ENCODE peak calls at places on chromosome 19, in five cellular contexts. P, I, T, O and Y are unnamed samples.

GRCh38 chr19:29233591-29233990 is 20.6 kb upstream of the UQCRFS1 start:
- DNase-seq in O (no peak), P (no peak), I (no peak), T (no peak), Y (no peak)

GRCh38 chr19:47032171-47032811 is 12.7 kb downstream of the NPAS1 start:
- DNase-seq in I (peak; percentile 54), O (no peak), T (no peak), P (peak; percentile 67), Y (no peak)

GRCh38 chr19:40717880-40718773 is 1.2 kb downstream of the ITPKC start:
- DNase-seq in O (no peak), I (peak; percentile 46), T (peak; percentile 18), P (peak; percentile 51), Y (peak; percentile 15)

GRCh38 chr19:32901504-32902161 is 32.1 kb upstream of the SLC7A9 start:
- DNase-seq in P (no peak), T (no peak), O (no peak), I (no peak), Y (no peak)

GRCh38 chr19:42254083-42254849 is 662 bp downstream of the ERF start:
- DNase-seq in O (no peak), P (peak; percentile 92), T (peak; percentile 76), I (peak; percentile 68), Y (peak; percentile 32)

GRCh38 chr19:32351807-32352630 is 6.6 kb downstream of the ZNF507 start:
- DNase-seq in P (no peak), O (no peak), I (no peak), T (no peak), Y (peak; percentile 69)

GRCh38 chr19:5588441-5588840 is 20.7 kb upstream of the TINCR start:
- DNase-seq in T (no peak), I (no peak), O (no peak), P (no peak), Y (no peak)

GRCh38 chr19:44566984-44567383 is 37.5 kb upstream of the CEACAM20 start:
- DNase-seq in O (no peak), I (no peak), P (no peak), T (no peak), Y (no peak)

GRCh38 chr19:33684550-33685303 is 63.0 kb downstream of the CHST8 start:
- DNase-seq in I (no peak), T (no peak), P (no peak), O (no peak), Y (no peak)

GRCh38 chr19:3770136-3771032 is 1.6 kb downstream of the RAX2 start:
- DNase-seq in I (no peak), P (no peak), T (no peak), O (no peak), Y (no peak)

GRCh38 chr19:31518626-31519025 is 169.4 kb upstream of the TSHZ3 start:
- DNase-seq in I (no peak), O (no peak), P (no peak), T (no peak), Y (no peak)

GRCh38 chr19:30340724-30341595 is 31.2 kb upstream of the ZNF536 start:
- DNase-seq in I (no peak), T (no peak), P (no peak), O (no peak), Y (no peak)

GRCh38 chr19:41960973-41961372 is 1.9 kb upstream of the RABAC1 start:
- DNase-seq in P (no peak), I (no peak), T (no peak), O (no peak), Y (no peak)

GRCh38 chr19:4970558-4971423 is 1.9 kb downstream of the KDM4B start:
- DNase-seq in I (peak; percentile 56), P (no peak), T (peak; percentile 37), O (no peak), Y (no peak)

GRCh38 chr19:57566396-57567256 is 7.0 kb upstream of the ZNF550 start:
- DNase-seq in T (no peak), I (no peak), O (no peak), P (peak; percentile 60), Y (peak; percentile 38)

GRCh38 chr19:29248332-29248844 is 35.4 kb upstream of the UQCRFS1 start:
- DNase-seq in O (no peak), I (no peak), T (no peak), P (no peak), Y (no peak)

GRCh38 chr19:21482863-21483276 is 22.5 kb upstream of the ZNF429 start:
- DNase-seq in I (peak; percentile 30), P (peak; percentile 12), T (peak; percentile 6), O (no peak), Y (no peak)

GRCh38 chr19:41350735-41351338 is 2.9 kb downstream of the TGFB1 start:
- DNase-seq in I (peak; percentile 67), P (no peak), T (no peak), O (no peak), Y (peak; percentile 21)

GRCh38 chr19:46924874-46925547 is 64.2 kb downstream of the ARHGAP35 start:
- DNase-seq in O (no peak), P (peak; percentile 70), T (no peak), I (peak; percentile 64), Y (no peak)

GRCh38 chr19:17658666-17659065 is 29.5 kb downstream of the UNC13A start:
- DNase-seq in P (no peak), I (no peak), T (no peak), O (no peak), Y (no peak)

GRCh38 chr19:17419154-17419490 is 725 bp upstream of the MVB12A start:
- DNase-seq in T (no peak), O (no peak), P (no peak), I (no peak), Y (no peak)

DNA sequence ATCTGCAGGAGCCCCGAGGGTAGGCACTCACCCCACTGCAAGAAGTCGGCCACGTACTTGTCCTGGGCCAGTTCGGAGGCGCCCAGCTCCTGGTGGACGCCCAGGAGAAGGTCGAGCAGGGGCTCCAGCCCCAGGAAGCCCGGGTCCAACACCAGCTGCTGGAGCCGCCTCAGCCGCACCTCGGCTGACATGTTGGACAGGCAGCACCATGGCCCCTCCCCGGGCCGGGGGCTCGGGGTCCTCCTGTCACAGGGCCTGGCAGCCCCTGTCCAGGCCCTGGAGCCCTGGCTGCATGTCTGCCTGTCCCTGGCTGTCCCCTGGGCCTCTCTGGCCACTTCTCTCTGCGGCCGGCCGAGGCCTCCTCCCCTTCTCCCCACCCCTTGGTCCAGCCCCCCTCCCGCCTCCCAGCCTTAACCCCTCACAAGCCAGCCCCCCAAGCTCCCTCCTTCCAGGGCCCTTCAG is at the start of gene DMPK:
- DNase-seq in P (no peak), O (no peak), I (no peak), T (no peak), Y (no peak)
- TF ChIP-seq BHLHE40 in P (no peak), O (no peak), I (no peak), T (no peak), Y (no peak)

DNA sequence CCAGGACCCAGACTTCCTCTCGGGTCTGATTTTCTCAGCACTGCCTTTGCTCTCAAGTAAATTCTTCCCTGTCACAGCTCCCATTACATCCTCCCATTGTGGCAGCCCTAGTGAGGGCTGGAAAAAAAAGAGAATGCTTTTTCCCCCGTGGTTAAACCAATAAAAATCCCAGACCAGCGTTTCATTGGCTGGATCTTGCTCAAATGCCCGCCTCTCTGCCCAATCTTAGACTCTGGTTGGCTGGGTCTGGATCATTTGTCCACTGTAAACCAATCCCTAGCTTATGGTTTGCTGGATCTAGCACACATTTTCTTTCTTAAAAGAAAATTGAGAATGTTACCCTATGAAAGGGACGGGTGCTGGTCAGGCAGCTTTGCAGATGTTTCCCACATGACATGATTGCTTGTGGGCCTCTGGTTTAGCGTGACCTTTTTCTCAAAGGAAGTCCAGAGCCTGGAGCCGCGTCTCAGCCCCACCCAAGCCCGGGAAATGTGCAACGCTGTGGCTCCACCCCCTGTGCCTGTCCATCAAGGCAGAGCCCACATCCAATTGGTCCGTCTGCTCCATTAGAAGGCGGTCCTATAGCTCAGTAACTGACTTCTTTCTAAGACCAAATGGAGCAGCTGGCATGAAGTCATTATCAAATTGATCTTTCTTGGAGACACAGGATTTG is 2.8 kb upstream of the MCEMP1 start:
- DNase-seq in I (peak; percentile 86), O (no peak), T (peak; percentile 21), P (peak; percentile 74), Y (peak; percentile 45)
- TF ChIP-seq USF2 in I (no peak), O (no peak), T (no peak), P (no peak), Y (no peak)

GRCh38 chr19:19064811-19065745 is 1.3 kb downstream of the SLC25A42 start:
- DNase-seq in O (no peak), T (no peak), I (peak; percentile 32), P (no peak), Y (no peak)
- TF ChIP-seq BHLHE40 in O (no peak), T (no peak), I (no peak), P (no peak), Y (no peak)

GRCh38 chr19:39413269-39413902 is 917 bp downstream of the PLEKHG2 start:
- DNase-seq in T (no peak), O (no peak), I (peak; percentile 70), P (peak; percentile 67), Y (peak; percentile 60)
- TF ChIP-seq USF2 in T (no peak), O (no peak), I (no peak), P (no peak), Y (peak; percentile 25)

DNA sequence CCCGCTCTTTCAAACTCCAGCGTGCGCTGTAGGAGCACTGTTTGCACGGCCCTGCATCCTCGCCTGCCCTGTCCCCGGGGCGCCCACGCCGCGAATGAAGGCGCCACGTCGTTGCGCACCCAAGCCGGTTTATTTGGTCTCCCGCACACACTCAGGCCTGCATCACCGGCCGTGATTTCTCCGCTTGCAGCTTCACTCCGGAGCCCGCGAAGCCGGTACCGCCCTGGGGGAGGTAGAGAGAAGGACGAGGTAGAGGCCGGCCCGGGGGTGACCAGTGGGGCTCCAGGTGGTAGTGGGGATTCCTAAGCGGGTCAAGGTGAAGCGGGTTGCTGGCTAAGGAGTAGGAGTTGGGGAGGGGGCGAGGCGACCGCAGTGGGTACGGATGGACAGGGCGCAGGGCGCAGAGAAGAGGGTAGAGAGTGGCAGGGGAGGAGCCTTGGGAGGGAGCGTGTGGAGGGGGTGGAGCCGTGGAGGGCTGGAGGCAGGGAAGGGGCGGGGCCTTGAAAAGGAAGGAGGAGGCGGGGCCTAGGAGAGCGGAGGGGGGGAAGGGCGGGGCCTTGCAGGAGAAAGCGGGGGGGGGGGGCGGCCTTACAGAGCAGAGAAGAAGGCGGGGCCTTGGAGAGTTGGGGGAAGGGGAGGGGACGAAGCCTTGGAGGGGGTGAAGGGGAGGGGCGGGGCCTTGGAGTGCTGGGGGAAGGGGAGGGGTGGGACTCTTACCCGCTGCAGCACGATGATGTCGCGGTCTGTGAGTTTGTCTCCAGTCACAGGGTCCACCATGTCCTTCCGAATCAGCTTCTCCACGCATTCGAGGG is 24.6 kb downstream of the NOSIP start:
- DNase-seq in O (no peak), T (no peak), I (peak; percentile 98), P (peak; percentile 76), Y (no peak)
- TF ChIP-seq BHLHE40 in O (no peak), T (no peak), I (no peak), P (no peak), Y (no peak)

DNA sequence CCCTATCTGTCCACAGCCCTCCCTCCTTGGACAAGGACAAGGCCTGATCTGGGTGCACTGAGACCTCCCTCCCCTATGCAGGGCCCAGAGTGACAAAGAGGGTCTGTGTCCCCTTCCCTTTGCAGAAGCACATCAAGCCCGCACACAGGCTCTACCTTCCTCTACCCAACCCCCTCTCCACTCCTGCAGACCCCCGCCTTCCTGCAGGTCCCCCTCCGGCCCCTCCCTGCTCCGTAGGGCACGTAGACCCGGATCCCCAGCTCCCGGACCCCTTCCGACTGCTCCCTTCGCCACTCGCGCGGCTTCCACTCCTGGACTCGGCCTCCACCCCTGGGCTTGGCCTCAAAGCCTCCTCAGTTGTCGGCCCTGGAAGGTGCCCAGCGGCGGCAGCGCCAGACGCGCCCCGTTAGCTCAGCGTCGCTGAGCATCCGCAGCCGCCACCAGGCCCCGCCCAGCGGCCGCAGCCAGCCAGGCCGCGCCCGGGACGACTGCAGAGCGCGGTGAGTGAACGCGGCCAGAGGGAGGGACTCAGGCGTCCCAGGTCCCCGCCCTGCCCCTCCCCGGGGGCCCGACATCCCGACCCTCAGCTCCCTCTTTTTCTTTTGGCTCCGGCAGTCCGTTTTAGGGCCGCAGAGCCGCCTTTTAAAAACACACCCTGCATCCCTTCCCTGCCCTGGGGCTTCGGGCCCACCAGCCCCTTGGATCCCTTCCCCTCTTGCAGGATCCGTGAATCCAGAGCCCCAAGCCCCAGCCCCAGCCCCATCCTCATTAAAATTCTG is 1.6 kb upstream of the MYADM start:
- DNase-seq in O (no peak), P (peak; percentile 92), I (peak; percentile 46), T (peak; percentile 68), Y (peak; percentile 39)
- TF ChIP-seq USF2 in O (no peak), P (no peak), I (no peak), T (no peak), Y (no peak)